ENCODE peak calls at places on chromosomes 7 and 10, in six cellular contexts. T is NCI-H1436; M is H4; V is activated CD8-positive, alpha-beta memory T cell treated with anti-CD3 and anti-CD28 coated beads for 24 hours; P is fibroblast of mammary gland; W is uterus. U is an unnamed sample.

GRCh38 chr7:112462236-112462635 is 12.0 kb downstream of the IFRD1 start:
- DNase-seq in T (no peak), M (peak), V (no peak), P (peak), W (peak), U (peak)

GRCh38 chr10:130201043-130201380 is 64.8 kb downstream of the GLRX3 start:
- DNase-seq in V (no peak), T (no peak), P (no peak), M (no peak), W (no peak), U (no peak)

GRCh38 chr7:130421685-130422084 is 19.1 kb downstream of the CEP41 start:
- DNase-seq in W (no peak), T (peak), P (peak), M (peak), V (no peak), U (no peak)

GRCh38 chr10:34985823-34986222 is 104.3 kb downstream of the CUL2 start:
- DNase-seq in M (no peak), V (no peak), P (peak), W (no peak), T (peak), U (no peak)

GRCh38 chr10:3548702-3549101 is 236.3 kb downstream of the KLF6 start:
- DNase-seq in T (no peak), W (no peak), M (no peak), P (peak), V (no peak), U (no peak)

GRCh38 chr7:135317676-135318326 is 84.2 kb downstream of the STRA8 start:
- DNase-seq in M (no peak), W (peak), T (no peak), P (peak), V (no peak), U (no peak)

GRCh38 chr7:48643420-48644013 is 280.8 kb upstream of the CDC14C start:
- DNase-seq in V (no peak), T (no peak), M (no peak), P (no peak), W (no peak), U (no peak)

GRCh38 chr10:54985732-54986131 is 184.7 kb upstream of the PCDH15 start:
- DNase-seq in T (no peak), V (no peak), M (peak), P (peak), W (no peak), U (no peak)

GRCh38 chr7:81623251-81623855 is 146.5 kb downstream of the HGF start:
- DNase-seq in P (peak), T (no peak), W (no peak), M (no peak), V (no peak), U (no peak)

GRCh38 chr7:39682042-39682441 is 58.7 kb downstream of the RALA start:
- DNase-seq in T (no peak), V (no peak), M (no peak), W (no peak), P (no peak), U (no peak)

GRCh38 chr10:91349381-91349780 is 60.8 kb upstream of the HECTD2 start:
- DNase-seq in T (no peak), W (no peak), P (peak), M (peak), V (no peak), U (no peak)

GRCh38 chr10:63887600-63888396 is 366.6 kb downstream of the REEP3 start:
- DNase-seq in M (no peak), V (no peak), T (no peak), P (no peak), W (no peak), U (no peak)

GRCh38 chr10:13074562-13075451 is 25.2 kb upstream of the OPTN start:
- DNase-seq in V (peak), M (peak), T (peak), P (peak), W (peak), U (peak)

GRCh38 chr10:99656199-99657064 is 2.9 kb upstream of the ENTPD7 start:
- DNase-seq in M (no peak), P (no peak), V (no peak), T (no peak), W (no peak), U (no peak)

GRCh38 chr7:92695308-92696261 is 105.4 kb upstream of the FAM133B start:
- DNase-seq in W (peak), P (peak), T (no peak), V (no peak), M (peak), U (peak)

GRCh38 chr10:5002013-5002727 is 1.5 kb downstream of the AKR1C2 start:
- DNase-seq in P (no peak), V (no peak), T (no peak), W (no peak), M (no peak), U (no peak)

GRCh38 chr10:22945934-22946673 is 18.3 kb downstream of the ARMC3 start:
- DNase-seq in M (no peak), V (no peak), W (no peak), P (no peak), T (no peak), U (no peak)

U was measured in adrenal gland.